ENCODE peak calls at places on chromosomes 4 and X, in five cellular contexts. F is tibial artery, G is WERI-Rb-1, K is A549, N is neural progenitor cell. R is an unnamed sample.
A peak's percentile ranks its signal among the peaks of the same experiment; 100 is the strongest.

GRCh38 chr4:654871-655734 is 19.0 kb downstream of the ATP5ME start:
- DNase-seq in F (no peak), G (no peak), K (no peak), N (peak; percentile 1), R (no peak)

GRCh38 chrX:118526149-118526548 is 30.5 kb downstream of the DOCK11 start:
- DNase-seq in F (no peak), G (no peak), K (no peak), N (no peak), R (peak; percentile 37)

GRCh38 chr4:27129871-27130277 is 269.2 kb downstream of the STIM2 start:
- DNase-seq in F (no peak), G (no peak), K (no peak), N (no peak), R (no peak)

GRCh38 chr4:89049853-89050252 is 7.1 kb downstream of the FAM13A start:
- DNase-seq in F (no peak), G (no peak), K (no peak), N (no peak), R (no peak)

GRCh38 chr4:75557696-75558095 is 1.8 kb downstream of the ODAPH start:
- DNase-seq in F (no peak), G (no peak), K (no peak), N (no peak), R (no peak)

GRCh38 chrX:18983711-18984380 is at the start of gene PHKA2:
- DNase-seq in F (peak; percentile 74), G (peak; percentile 38), K (no peak), N (no peak), R (peak; percentile 58)

GRCh38 chrX:70301716-70302115 is 11.8 kb downstream of the KIF4A start:
- DNase-seq in F (no peak), G (no peak), K (no peak), N (no peak), R (peak; percentile 75)

GRCh38 chr4:83269256-83269655 is 15.3 kb downstream of the COQ2 start:
- DNase-seq in F (no peak), G (no peak), K (no peak), N (no peak), R (peak; percentile 17)

GRCh38 chr4:1249731-1250526 is 999 bp upstream of the CTBP1 start:
- DNase-seq in F (peak; percentile 70), G (peak; percentile 44), K (no peak), N (no peak), R (peak; percentile 39)

GRCh38 chr4:186472948-186473347 is 82.4 kb downstream of the MTNR1A start:
- DNase-seq in F (no peak), G (no peak), K (peak; percentile 33), N (peak; percentile 39), R (peak; percentile 62)

GRCh38 chrX:131521824-131522223 is 22.1 kb upstream of the OR13H1 start:
- DNase-seq in F (no peak), G (no peak), K (no peak), N (no peak), R (no peak)
- TF ChIP-seq CTCF in F (no peak), G (no peak), K (no peak), N (no peak), R (no peak)

GRCh38 chr4:71189471-71189870 is 149.3 kb upstream of the SLC4A4 start:
- DNase-seq in F (no peak), G (no peak), K (peak; percentile 35), N (no peak), R (peak; percentile 53)

GRCh38 chr4:71188951-71189350 is 149.9 kb upstream of the SLC4A4 start:
- DNase-seq in F (no peak), G (no peak), K (no peak), N (no peak), R (no peak)

GRCh38 chr4:71187399-71188196 is 151.2 kb upstream of the SLC4A4 start:
- DNase-seq in F (peak; percentile 74), G (no peak), K (peak; percentile 58), N (peak; percentile 68), R (peak; percentile 34)

GRCh38 chr4:71186566-71187398 is 152.0 kb upstream of the SLC4A4 start:
- DNase-seq in F (peak; percentile 86), G (peak; percentile 47), K (peak; percentile 33), N (peak; percentile 84), R (peak; percentile 47)

DNA sequence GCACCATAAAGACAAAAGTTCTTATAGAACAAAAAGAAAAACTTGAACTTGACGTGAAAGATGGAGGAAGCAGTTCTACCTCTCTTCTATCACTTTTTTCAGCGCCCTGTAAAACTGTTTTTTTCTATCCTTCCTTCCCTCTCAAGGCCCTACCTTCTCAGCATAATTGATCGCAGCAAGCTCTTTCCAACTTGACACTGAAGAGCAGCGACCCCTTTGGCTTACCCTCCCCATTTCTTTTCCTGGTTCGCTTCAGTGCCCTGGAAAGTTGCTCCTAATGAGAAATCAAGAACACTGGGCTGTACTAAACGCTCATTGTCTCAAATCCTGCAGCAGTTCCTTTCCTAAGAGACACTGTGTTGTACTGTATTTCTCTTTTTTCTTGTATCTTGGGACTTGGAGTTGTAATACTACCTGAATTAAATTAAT is 150.6 kb upstream of the SLC4A4 start:
- DNase-seq in F (no peak), G (no peak), K (no peak), N (peak; percentile 19), R (no peak)
- H3K4me3 ChIP-seq in F (peak overlapping the region; percentile 81), G (no peak overlapping the region), K (peak overlapping the region; percentile 89), N (peak overlapping the region; percentile 75), R (peak overlapping the region; percentile 67)

DNA sequence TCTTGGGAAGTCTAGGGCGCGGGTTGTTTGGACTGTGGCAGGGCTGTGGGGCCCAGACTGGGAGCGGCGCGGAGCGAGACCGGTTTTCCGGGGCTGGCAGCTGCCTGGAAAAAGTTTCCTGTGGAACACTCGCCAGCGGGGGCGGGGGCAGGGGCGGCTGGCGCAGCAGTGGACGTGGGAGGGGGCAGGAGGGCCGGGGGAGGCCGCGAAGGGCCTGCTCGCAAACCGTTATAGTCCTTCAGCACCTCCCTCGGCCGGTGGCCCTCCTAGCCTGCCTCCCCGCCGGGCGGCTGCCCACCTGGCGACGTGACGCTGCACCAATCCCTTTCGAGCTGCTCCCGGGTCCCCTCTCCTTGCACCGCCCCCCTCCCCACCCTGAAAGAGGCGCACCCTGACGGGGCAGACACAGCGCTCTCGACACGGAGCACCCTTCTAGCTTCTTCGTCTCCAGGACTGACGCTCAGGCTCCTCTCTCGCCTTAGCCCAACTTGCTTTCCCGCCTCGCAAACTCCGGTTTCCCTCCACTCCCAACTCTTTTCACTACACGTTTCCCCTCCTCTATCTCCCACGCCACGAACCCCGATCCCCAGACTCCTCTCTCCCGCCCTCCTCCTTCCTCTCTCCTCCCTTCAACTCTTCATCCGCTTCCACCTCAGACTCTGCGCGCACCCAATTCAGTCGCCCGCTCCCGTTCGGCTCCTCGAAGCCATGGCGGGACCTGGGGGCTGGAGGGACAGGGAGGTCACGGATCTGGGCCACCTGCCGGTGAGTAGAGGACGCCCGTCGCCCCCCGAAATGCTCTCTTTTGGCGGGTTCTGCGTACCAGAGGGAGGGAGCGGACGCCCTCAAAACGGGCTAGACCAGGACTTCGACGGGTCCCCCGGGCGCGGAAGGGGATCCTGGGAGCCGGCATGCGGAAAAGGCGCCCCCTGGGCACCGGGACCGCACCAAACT is at the start of gene NRK:
- DNase-seq in F (peak; percentile 63), G (no peak), K (no peak), N (peak; percentile 33), R (peak; percentile 35)
- TF ChIP-seq CTCF in F (no peak), G (no peak), K (no peak), N (peak; percentile 39), R (no peak)

DNA sequence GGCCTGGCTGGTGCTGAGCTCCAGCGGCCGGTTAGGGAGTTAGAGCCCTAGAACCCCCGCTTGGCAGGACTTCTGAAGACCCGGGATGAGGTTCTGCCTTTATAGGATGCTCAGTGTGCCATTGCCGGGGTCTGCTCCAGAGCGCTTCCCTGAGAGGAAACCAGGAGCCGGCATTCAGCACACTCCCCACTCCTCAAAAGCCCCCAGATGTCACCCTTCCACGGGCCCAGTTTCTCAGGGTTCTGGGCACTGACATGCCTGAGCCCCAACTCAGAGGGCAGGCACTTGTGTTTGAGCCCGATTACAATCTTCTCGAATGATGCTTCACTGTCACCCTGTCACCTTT is 6.5 kb downstream of the NKX3-2 start:
- DNase-seq in F (no peak), G (no peak), K (no peak), N (no peak), R (no peak)
- H3K4me3 ChIP-seq in F (no peak overlapping the region), G (no peak overlapping the region), K (no peak overlapping the region), N (no peak overlapping the region), R (no peak overlapping the region)

GRCh38 chrX:130836447-130836846 is 66.6 kb downstream of the ENOX2 start:
- DNase-seq in F (no peak), G (no peak), K (no peak), N (no peak), R (peak; percentile 2)
- TF ChIP-seq CTCF in F (no peak), G (no peak), K (no peak), N (no peak), R (no peak)

GRCh38 chr4:144648042-144648441 is 2.1 kb downstream of the HHIP start:
- DNase-seq in F (no peak), G (no peak), K (no peak), N (peak; percentile 28), R (no peak)

GRCh38 chr4:144645621-144646522 is at the start of gene HHIP:
- DNase-seq in F (peak; percentile 67), G (peak; percentile 69), K (peak; percentile 14), N (peak; percentile 82), R (peak; percentile 82)

GRCh38 chr4:144647095-144647959 is 1.4 kb downstream of the HHIP start:
- DNase-seq in F (no peak), G (no peak), K (no peak), N (peak; percentile 36), R (peak; percentile 80)

GRCh38 chr4:144645102-144645469 is 870 bp upstream of the HHIP start:
- DNase-seq in F (peak; percentile 65), G (peak; percentile 19), K (no peak), N (peak; percentile 15), R (peak; percentile 54)

DNA sequence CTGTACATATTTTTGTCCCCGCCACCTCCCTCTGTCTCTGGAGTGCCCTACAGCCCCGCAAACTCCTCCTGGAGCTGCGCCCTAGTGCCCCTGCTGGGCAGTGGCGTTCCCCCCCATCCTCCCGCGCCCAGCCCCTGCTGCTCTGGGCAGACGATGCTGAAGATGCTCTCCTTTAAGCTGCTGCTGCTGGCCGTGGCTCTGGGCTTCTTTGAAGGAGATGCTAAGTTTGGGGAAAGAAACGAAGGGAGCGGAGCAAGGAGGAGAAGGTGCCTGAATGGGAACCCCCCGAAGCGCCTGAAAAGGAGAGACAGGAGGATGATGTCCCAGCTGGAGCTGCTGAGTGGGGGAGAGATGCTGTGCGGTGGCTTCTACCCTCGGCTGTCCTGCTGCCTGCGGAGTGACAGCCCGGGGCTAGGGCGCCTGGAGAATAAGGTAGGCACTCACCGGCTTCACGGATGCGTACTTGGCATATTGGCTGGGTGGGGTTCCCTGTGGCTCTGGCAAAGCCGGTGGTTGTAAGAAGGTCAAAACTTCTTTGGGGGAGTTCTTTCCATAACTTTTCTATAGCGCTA is 653 bp downstream of the HHIP start:
- DNase-seq in F (no peak), G (peak; percentile 70), K (no peak), N (peak; percentile 58), R (peak; percentile 46)
- H3K4me3 ChIP-seq in F (peak overlapping the region; percentile 55), G (peak overlapping the region; percentile 55), K (peak overlapping the region; percentile 56), N (peak overlapping the region; percentile 58), R (peak overlapping the region; percentile 74)